ENCODE peak calls at places on chromosomes 6 and 20, in ten cellular contexts. W is PC-9, D is neural progenitor cell, Z is heart right ventricle, O is cardiac muscle cell, B is right lobe of liver, Y is WERI-Rb-1, C is uterus, V is astrocyte, I is iPS DF 6.9. M is an unnamed sample.

GRCh38 chr20:2756056-2756611 is 44.3 kb downstream of the CPXM1 start:
- DNase-seq in Y (peak; percentile 83), W (no peak), Z (no peak), D (peak; percentile 91), B (no peak), I (no peak), O (peak; percentile 80), C (no peak), V (no peak), M (no peak)

GRCh38 chr6:127956260-127956888 is 55.5 kb upstream of the THEMIS start:
- DNase-seq in D (peak; percentile 11), O (no peak), Y (no peak), I (no peak), V (no peak), W (no peak), Z (no peak), C (no peak), B (no peak), M (no peak)

GRCh38 chr6:46015119-46015968 is at the start of gene CLIC5:
- DNase-seq in B (peak; percentile 64), D (peak; percentile 65), O (no peak), Z (peak; percentile 78), Y (peak; percentile 75), W (no peak), C (no peak), V (no peak), I (no peak), M (no peak)

GRCh38 chr6:30067460-30068139 is 602 bp downstream of the PPP1R11 start:
- DNase-seq in Y (peak; percentile 97), V (no peak), O (no peak), C (no peak), D (peak; percentile 98), I (no peak), Z (no peak), W (no peak), B (no peak), M (peak; percentile 68)

GRCh38 chr20:35305682-35306556 is 13.7 kb upstream of the FAM83C start:
- DNase-seq in B (no peak), Y (no peak), O (peak; percentile 95), Z (no peak), W (peak; percentile 99), V (peak; percentile 100), C (no peak), D (no peak), I (no peak), M (peak; percentile 38)

GRCh38 chr6:15036690-15037245 is 209.1 kb upstream of the JARID2 start:
- DNase-seq in I (no peak), O (no peak), Z (peak; percentile 84), W (peak; percentile 85), Y (peak; percentile 94), D (peak; percentile 34), B (peak; percentile 93), C (peak; percentile 14), V (no peak), M (no peak)

GRCh38 chr6:161037873-161038228 is 46.3 kb downstream of the MAP3K4 start:
- DNase-seq in O (no peak), I (no peak), Y (no peak), V (no peak), D (no peak), W (no peak), C (no peak), B (no peak), Z (no peak), M (no peak)

GRCh38 chr6:127186889-127187288 is 68.4 kb downstream of the RSPO3 start:
- DNase-seq in I (peak; percentile 18), Z (peak; percentile 69), C (no peak), O (no peak), W (no peak), B (peak; percentile 85), D (peak; percentile 57), Y (peak; percentile 68), V (no peak), M (peak; percentile 3)

GRCh38 chr6:67880939-67881705 is 754.0 kb upstream of the ADGRB3 start:
- DNase-seq in D (no peak), B (no peak), Z (no peak), I (no peak), Y (no peak), V (peak; percentile 69), O (peak; percentile 14), C (no peak), W (no peak), M (no peak)

GRCh38 chr20:49507741-49508434 is 25.4 kb upstream of the KCNB1 start:
- DNase-seq in B (no peak), Z (no peak), C (no peak), V (no peak), D (peak; percentile 20), O (no peak), I (no peak), W (no peak), Y (no peak), M (no peak)

GRCh38 chr6:161301338-161301737 is 27.5 kb upstream of the AGPAT4 start:
- DNase-seq in C (peak; percentile 21), Y (no peak), W (no peak), O (peak; percentile 91), Z (no peak), I (no peak), V (peak; percentile 82), B (no peak), D (no peak), M (no peak)

GRCh38 chr20:8304124-8304800 is 172.2 kb downstream of the PLCB1 start:
- DNase-seq in D (peak; percentile 57), I (no peak), V (no peak), B (no peak), Y (no peak), Z (no peak), W (no peak), O (no peak), C (no peak), M (no peak)

GRCh38 chr6:28802417-28803336 is 121.1 kb downstream of the TRIM27 start:
- DNase-seq in V (peak; percentile 45), Y (no peak), W (peak; percentile 50), D (no peak), B (no peak), O (peak; percentile 47), Z (no peak), I (no peak), C (no peak), M (no peak)

DNA sequence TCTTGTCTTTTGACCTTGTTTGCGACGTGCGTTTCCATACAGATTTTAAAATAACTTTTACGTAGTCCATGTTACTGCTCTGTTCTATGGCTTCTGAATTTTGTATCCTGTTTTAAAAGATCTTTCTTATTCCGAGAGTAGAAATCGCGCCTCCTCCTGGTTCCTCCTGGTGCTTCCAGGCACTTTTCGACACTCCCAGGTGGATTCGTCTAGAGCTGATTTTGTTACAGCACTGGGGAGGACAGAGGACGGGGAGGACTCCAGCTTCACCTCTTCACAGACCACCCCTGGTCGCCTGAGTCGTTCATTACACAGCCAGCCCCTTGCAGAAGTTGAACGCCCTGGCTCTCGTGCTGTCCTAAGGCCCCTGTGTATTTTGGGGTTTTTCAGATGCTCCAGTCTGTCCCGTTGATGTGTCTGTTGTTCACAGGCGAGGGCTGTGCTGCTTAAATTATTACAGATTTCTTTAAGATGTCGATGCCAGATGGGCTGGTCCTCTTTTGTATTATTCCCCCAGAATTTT is 30.4 kb downstream of the COL20A1 start:
- DNase-seq in Z (no peak), Y (no peak), W (no peak), B (peak; percentile 18), V (no peak), D (no peak), C (no peak), O (no peak), I (no peak), M (no peak)
- H3K27me3 ChIP-seq in Z (peaks cover 5% of the 10 kb centered on the region), Y (no peaks in the 10 kb centered on the region), W (peaks cover 74% of the 10 kb centered on the region), B (no peaks in the 10 kb centered on the region), V (peaks cover 19% of the 10 kb centered on the region), D (peaks cover 14% of the 10 kb centered on the region), C (no peaks in the 10 kb centered on the region), O (peaks cover 5% of the 10 kb centered on the region), I (no peaks in the 10 kb centered on the region), M (no peaks in the 10 kb centered on the region)

GRCh38 chr6:1315201-1315559 is 3.3 kb downstream of the FOXQ1 start:
- DNase-seq in I (no peak), Y (no peak), D (no peak), V (no peak), Z (no peak), C (no peak), B (no peak), W (no peak), O (no peak), M (no peak)
- H3K27me3 ChIP-seq in I (peaks cover 48% of the 10 kb centered on the region), Y (peaks cover 60% of the 10 kb centered on the region), D (peaks cover 78% of the 10 kb centered on the region), V (peaks cover 47% of the 10 kb centered on the region), Z (peaks cover 58% of the 10 kb centered on the region), C (peaks cover 37% of the 10 kb centered on the region), B (peaks cover 13% of the 10 kb centered on the region), W (no peaks in the 10 kb centered on the region), O (peaks cover 77% of the 10 kb centered on the region), M (peaks cover 7% of the 10 kb centered on the region)

DNA sequence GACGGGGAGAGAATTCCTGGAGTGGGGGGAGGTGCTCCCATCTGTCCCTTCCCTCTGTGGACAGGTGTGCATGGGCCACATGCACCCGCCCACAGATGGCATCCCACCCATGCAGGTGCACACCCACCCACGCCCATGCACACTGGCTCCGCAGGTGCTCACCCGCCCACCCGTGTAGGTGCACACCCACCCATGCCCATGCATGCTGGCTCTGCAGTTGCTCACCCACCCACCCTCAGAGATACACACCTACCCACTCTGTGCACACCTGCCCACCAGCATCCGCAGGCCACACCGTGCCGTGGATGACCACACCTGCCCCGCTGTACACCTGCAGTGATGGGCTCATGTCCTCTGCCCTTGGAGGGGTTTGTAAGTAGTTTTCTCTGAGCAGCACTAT is 132.0 kb downstream of the PHACTR3 start:
- DNase-seq in W (no peak), O (no peak), Z (no peak), I (no peak), V (no peak), B (no peak), Y (no peak), C (no peak), D (no peak), M (no peak)
- H3K27me3 ChIP-seq in W (peaks cover 98% of the 10 kb centered on the region), O (no peaks in the 10 kb centered on the region), Z (no peaks in the 10 kb centered on the region), I (no peaks in the 10 kb centered on the region), V (no peaks in the 10 kb centered on the region), B (no peaks in the 10 kb centered on the region), Y (peaks cover 84% of the 10 kb centered on the region), C (no peaks in the 10 kb centered on the region), D (no peaks in the 10 kb centered on the region), M (no peaks in the 10 kb centered on the region)

GRCh38 chr6:88165877-88166492 is at the start of gene CNR1:
- DNase-seq in B (peak; percentile 67), Z (peak; percentile 53), O (peak; percentile 52), C (peak; percentile 32), W (no peak), V (peak; percentile 8), I (no peak), D (peak; percentile 82), Y (peak; percentile 58), M (no peak)

GRCh38 chr6:88166493-88166900 is 350 bp upstream of the CNR1 start:
- DNase-seq in D (no peak), Z (peak; percentile 14), I (no peak), O (no peak), C (no peak), Y (peak; percentile 39), W (no peak), B (no peak), V (no peak), M (no peak)

GRCh38 chr6:88168362-88168761 is 2.2 kb upstream of the CNR1 start:
- DNase-seq in W (no peak), Z (no peak), I (no peak), Y (no peak), B (no peak), O (no peak), V (no peak), C (no peak), D (no peak), M (no peak)

GRCh38 chr6:88166901-88167624 is 916 bp upstream of the CNR1 start:
- DNase-seq in C (no peak), Z (peak; percentile 10), I (no peak), O (no peak), D (peak; percentile 62), V (no peak), B (no peak), W (no peak), Y (peak; percentile 10), M (no peak)

GRCh38 chr6:88167625-88167937 is 1.4 kb upstream of the CNR1 start:
- DNase-seq in Z (no peak), W (no peak), B (no peak), Y (no peak), I (no peak), V (no peak), C (no peak), D (peak; percentile 18), O (no peak), M (no peak)
- H3K27me3 ChIP-seq in Z (peaks cover 49% of the 10 kb centered on the region), W (no peaks in the 10 kb centered on the region), B (peaks cover 28% of the 10 kb centered on the region), Y (peaks cover 9% of the 10 kb centered on the region), I (peaks cover 19% of the 10 kb centered on the region), V (peaks cover 47% of the 10 kb centered on the region), C (peaks cover 11% of the 10 kb centered on the region), D (peaks cover 77% of the 10 kb centered on the region), O (peaks cover 76% of the 10 kb centered on the region), M (no peaks in the 10 kb centered on the region)